ENCODE peak calls at places on chromosomes 3 and 15, in six cellular contexts. S is natural killer cell, E is progenitor cell of endocrine pancreas, F is epithelial cell of proximal tubule, C is right lobe of liver, L is AG09309. J is an unnamed sample.

GRCh38 chr3:178001670-178002101 is 534.5 kb upstream of the KCNMB2 start:
- DNase-seq in C (no peak), E (no peak), S (no peak), L (no peak), F (no peak), J (peak)

GRCh38 chr3:102074951-102075350 is 225.6 kb downstream of the NFKBIZ start:
- DNase-seq in L (no peak), F (no peak), S (no peak), C (no peak), E (no peak), J (no peak)

GRCh38 chr15:25847066-25847465 is 16.1 kb downstream of the ATP10A start:
- DNase-seq in L (no peak), C (no peak), E (no peak), S (no peak), F (no peak), J (no peak)

GRCh38 chr3:133475245-133476010 is 75.6 kb downstream of the BFSP2 start:
- DNase-seq in S (no peak), L (no peak), E (no peak), C (peak), F (no peak), J (no peak)

GRCh38 chr15:31296304-31297220 is 30.1 kb upstream of the KLF13 start:
- DNase-seq in L (no peak), S (peak), E (no peak), C (peak), F (peak), J (no peak)

GRCh38 chr15:48537277-48538113 is 108.0 kb downstream of the FBN1 start:
- DNase-seq in S (no peak), F (no peak), C (no peak), E (no peak), L (no peak), J (no peak)

GRCh38 chr3:141442421-141442820 is 44.4 kb upstream of the RASA2 start:
- DNase-seq in L (no peak), F (no peak), S (no peak), C (no peak), E (no peak), J (no peak)

GRCh38 chr3:139794469-139795265 is 116.9 kb upstream of the NMNAT3 start:
- DNase-seq in F (no peak), E (no peak), C (no peak), L (no peak), S (no peak), J (no peak)

GRCh38 chr3:27560484-27561056 is 76.4 kb upstream of the SLC4A7 start:
- DNase-seq in S (no peak), L (no peak), C (no peak), F (no peak), E (no peak), J (peak)

GRCh38 chr3:194537732-194538247 is 51.0 kb upstream of the ATP13A3 start:
- DNase-seq in E (no peak), L (no peak), F (peak), S (no peak), C (peak), J (no peak)

GRCh38 chr3:69082805-69083204 is 1.9 kb upstream of the ARL6IP5 start:
- DNase-seq in F (peak), L (peak), C (no peak), E (no peak), S (peak), J (peak)

GRCh38 chr3:24496529-24497482 is 2.2 kb upstream of the THRB start:
- DNase-seq in L (peak), C (peak), S (no peak), E (peak), F (peak), J (no peak)

GRCh38 chr15:75454471-75455418 is 3.3 kb upstream of the SIN3A start:
- DNase-seq in E (peak), F (no peak), S (peak), C (no peak), L (no peak), J (peak)

GRCh38 chr15:101198820-101199219 is 53.0 kb downstream of the CHSY1 start:
- DNase-seq in E (no peak), L (no peak), F (no peak), S (no peak), C (no peak), J (no peak)

GRCh38 chr15:43977072-43977884 is 150.5 kb downstream of the WDR76 start:
- DNase-seq in C (no peak), E (no peak), S (no peak), F (no peak), L (no peak), J (no peak)

GRCh38 chr3:170220871-170221270 is 1.4 kb upstream of the PRKCI start:
- DNase-seq in F (no peak), S (no peak), E (no peak), L (no peak), C (no peak), J (no peak)

GRCh38 chr3:96483781-96484180 is 330.6 kb upstream of the EPHA6 start:
- DNase-seq in S (no peak), L (no peak), C (no peak), E (no peak), F (no peak), J (no peak)

GRCh38 chr3:196067439-196067838 is 14.5 kb downstream of the TFRC start:
- DNase-seq in S (no peak), E (no peak), F (no peak), L (no peak), C (no peak), J (no peak)

GRCh38 chr15:38647683-38648082 is 83.1 kb upstream of the RASGRP1 start:
- DNase-seq in E (no peak), L (no peak), C (no peak), F (no peak), S (no peak), J (no peak)
- TF ChIP-seq CTCF in E (peak), L (peak), C (peak), F (peak), S (no peak), J (no peak)

GRCh38 chr3:189977174-189977573 is 143.5 kb downstream of the P3H2 start:
- DNase-seq in S (no peak), L (no peak), E (no peak), F (no peak), C (peak), J (no peak)
- TF ChIP-seq CTCF in S (no peak), L (no peak), E (no peak), F (no peak), C (no peak), J (no peak)

DNA sequence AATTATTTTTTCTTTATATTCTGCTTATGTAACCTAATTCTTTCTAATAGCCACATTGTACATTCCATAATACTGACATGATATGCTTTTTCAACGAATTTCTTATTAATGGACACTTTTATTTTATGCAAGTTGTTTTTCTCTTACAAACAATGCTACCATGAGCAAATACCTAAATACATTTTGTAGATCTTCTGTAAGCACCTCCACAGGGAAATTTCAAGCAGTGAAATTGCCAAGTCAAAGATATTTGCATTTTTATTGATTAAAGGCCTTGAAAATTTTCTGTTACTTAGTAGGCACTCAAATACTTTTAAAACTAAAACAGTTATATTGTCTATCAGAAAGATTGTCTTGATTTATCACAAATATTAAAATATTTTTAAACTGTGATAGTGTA is 79.6 kb upstream of the C3orf49 start:
- DNase-seq in C (no peak), S (no peak), E (no peak), L (no peak), F (no peak), J (no peak)
- TF ChIP-seq CTCF in C (no peak), S (no peak), E (no peak), L (no peak), F (no peak), J (no peak)

GRCh38 chr3:175146258-175146657 is 287.1 kb downstream of the NAALADL2 start:
- DNase-seq in L (peak), E (no peak), F (no peak), C (no peak), S (no peak), J (no peak)
- TF ChIP-seq CTCF in L (peak), E (peak), F (peak), C (peak), S (no peak), J (no peak)